ENCODE peak calls at places on chromosome 6, in four cellular contexts. F is HCT116, G is K562, O is HepG2. T is an unnamed sample.
A peak's percentile ranks its signal among the peaks of the same experiment; 100 is the strongest.

GRCh38 chr6:150638765-150639164 is 39.1 kb downstream of the PLEKHG1 start:
- DNase-seq in F (no peak), G (no peak), O (no peak), T (no peak)

GRCh38 chr6:70709826-70710225 is 42.1 kb downstream of the SMAP1 start:
- DNase-seq in F (no peak), G (no peak), O (peak; percentile 5), T (no peak)

GRCh38 chr6:42726485-42727083 is 4.2 kb upstream of the PRPH2 start:
- DNase-seq in G (peak; percentile 90), O (peak; percentile 84), F (peak; percentile 75), T (no peak)

GRCh38 chr6:127971945-127972391 is 71.1 kb upstream of the THEMIS start:
- DNase-seq in O (peak; percentile 6), F (no peak), G (no peak), T (peak; percentile 69)

GRCh38 chr6:163929538-163929937 is 515.0 kb downstream of the QKI start:
- DNase-seq in F (no peak), G (no peak), O (no peak), T (no peak)

GRCh38 chr6:19811397-19812079 is 25.6 kb upstream of the ID4 start:
- DNase-seq in F (peak; percentile 23), G (no peak), O (peak; percentile 96), T (no peak)

GRCh38 chr6:158038291-158039177 is 56.9 kb downstream of the SYNJ2 start:
- DNase-seq in O (no peak), F (no peak), G (no peak), T (no peak)

GRCh38 chr6:106083618-106084017 is 2.5 kb upstream of the PRDM1 start:
- DNase-seq in F (no peak), O (no peak), G (no peak), T (no peak)

GRCh38 chr6:160477901-160478300 is 129.7 kb downstream of the SLC22A3 start:
- DNase-seq in F (no peak), O (no peak), G (no peak), T (no peak)

GRCh38 chr6:78831492-78831891 is 35.9 kb upstream of the IRAK1BP1 start:
- DNase-seq in G (no peak), O (no peak), F (no peak), T (no peak)

GRCh38 chr6:13624871-13625288 is 9.7 kb downstream of the NOL7 start:
- DNase-seq in F (peak; percentile 47), G (peak; percentile 57), O (peak; percentile 65), T (peak; percentile 33)
- TF ChIP-seq TCF7L2 in F (no peak), G (no peak), O (no peak), T (no peak)

DNA sequence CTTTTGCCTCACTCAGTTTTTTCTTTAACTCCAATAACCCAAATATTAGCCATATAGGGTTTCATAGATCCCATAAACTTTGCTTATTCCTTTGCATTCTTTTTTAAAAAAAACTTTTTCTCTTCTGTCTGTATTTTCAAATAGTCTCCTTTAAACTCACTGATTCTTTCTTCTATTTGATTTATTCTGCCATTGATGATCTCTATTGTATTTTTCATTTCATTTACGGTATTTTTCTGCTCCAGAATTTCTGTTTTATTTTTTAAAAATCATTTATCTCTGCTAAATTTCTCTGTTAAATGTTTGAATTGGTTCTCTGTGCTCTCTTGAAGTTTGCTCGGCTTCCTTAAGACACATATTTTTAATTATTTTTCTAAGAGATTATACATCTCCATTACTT is 573.3 kb upstream of the MAN1A1 start:
- DNase-seq in O (no peak), G (no peak), F (no peak), T (no peak)
- H3K9me3 ChIP-seq in O (peaks cover 43% of the 10 kb centered on the region), G (peaks cover 2% of the 10 kb centered on the region), F (peaks cover 13% of the 10 kb centered on the region), T (peaks cover 13% of the 10 kb centered on the region)

DNA sequence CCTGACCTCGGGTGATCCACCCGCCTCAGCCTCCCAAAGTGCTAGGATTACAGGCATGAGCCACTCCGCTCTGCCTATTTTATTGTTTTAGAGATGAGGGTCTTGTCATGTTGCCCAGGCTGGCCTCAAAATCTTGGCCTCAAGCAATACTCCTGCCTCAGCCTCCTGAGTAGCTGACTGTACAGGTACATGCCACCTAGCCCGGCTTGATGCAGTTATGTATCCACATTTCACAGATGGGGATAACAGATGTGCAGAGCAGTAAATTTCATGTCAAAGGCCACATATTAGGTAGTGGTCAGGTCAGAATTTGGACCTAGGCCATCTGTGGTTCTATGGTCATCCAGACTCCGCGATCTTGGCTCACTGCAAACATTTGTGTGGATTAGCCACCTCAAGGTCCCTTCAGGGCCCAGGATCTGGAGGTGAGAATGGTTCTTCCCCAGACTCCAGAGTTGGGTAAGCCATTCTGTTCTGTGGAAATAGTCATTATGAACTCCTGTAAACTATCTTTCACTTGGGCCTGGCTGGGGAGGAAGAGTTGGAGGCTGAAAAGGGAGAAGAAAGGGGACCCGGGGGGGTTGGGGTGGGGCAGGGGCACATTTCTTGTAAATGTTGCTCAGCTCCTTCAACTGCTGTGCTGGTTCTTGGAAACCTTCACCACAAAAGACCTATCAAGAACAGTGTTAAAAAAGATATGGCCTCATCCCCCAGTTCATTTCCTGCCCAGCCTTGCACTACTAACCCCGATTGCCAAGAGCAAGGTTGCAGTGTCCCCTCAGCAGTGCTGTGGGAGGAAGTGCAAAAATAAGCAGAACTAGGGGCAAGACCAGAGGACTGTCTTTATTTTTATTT is 13.0 kb downstream of the PIM1 start:
- DNase-seq in O (no peak), F (no peak), G (peak; percentile 65), T (no peak)
- TF ChIP-seq TCF7L2 in O (no peak), F (no peak), G (no peak), T (no peak)

GRCh38 chr6:169933839-169934698 is 182.6 kb downstream of the ERMARD start:
- DNase-seq in O (no peak), G (no peak), F (no peak), T (no peak)

GRCh38 chr6:169933251-169933821 is 181.9 kb downstream of the ERMARD start:
- DNase-seq in O (no peak), G (no peak), F (no peak), T (no peak)

GRCh38 chr6:169930799-169931198 is 179.4 kb downstream of the ERMARD start:
- DNase-seq in G (no peak), F (no peak), O (no peak), T (no peak)

GRCh38 chr6:169932491-169932890 is 181.1 kb downstream of the ERMARD start:
- DNase-seq in O (no peak), G (no peak), F (no peak), T (no peak)

GRCh38 chr6:169931223-169931760 is 179.9 kb downstream of the ERMARD start:
- DNase-seq in G (no peak), O (no peak), F (no peak), T (no peak)
- H3K9me3 ChIP-seq in G (no peaks in the 10 kb centered on the region), O (peaks cover 7% of the 10 kb centered on the region), F (no peaks in the 10 kb centered on the region), T (no peaks in the 10 kb centered on the region)

GRCh38 chr6:40948598-40948997 is 90.4 kb downstream of the UNC5CL start:
- DNase-seq in G (no peak), O (no peak), F (no peak), T (no peak)

GRCh38 chr6:40947876-40948514 is 91.0 kb downstream of the UNC5CL start:
- DNase-seq in O (no peak), G (no peak), F (no peak), T (no peak)

GRCh38 chr6:40954446-40955180 is 84.4 kb downstream of the UNC5CL start:
- DNase-seq in O (no peak), G (no peak), F (no peak), T (no peak)

GRCh38 chr6:40953486-40953885 is 85.5 kb downstream of the UNC5CL start:
- DNase-seq in F (no peak), O (no peak), G (no peak), T (no peak)

DNA sequence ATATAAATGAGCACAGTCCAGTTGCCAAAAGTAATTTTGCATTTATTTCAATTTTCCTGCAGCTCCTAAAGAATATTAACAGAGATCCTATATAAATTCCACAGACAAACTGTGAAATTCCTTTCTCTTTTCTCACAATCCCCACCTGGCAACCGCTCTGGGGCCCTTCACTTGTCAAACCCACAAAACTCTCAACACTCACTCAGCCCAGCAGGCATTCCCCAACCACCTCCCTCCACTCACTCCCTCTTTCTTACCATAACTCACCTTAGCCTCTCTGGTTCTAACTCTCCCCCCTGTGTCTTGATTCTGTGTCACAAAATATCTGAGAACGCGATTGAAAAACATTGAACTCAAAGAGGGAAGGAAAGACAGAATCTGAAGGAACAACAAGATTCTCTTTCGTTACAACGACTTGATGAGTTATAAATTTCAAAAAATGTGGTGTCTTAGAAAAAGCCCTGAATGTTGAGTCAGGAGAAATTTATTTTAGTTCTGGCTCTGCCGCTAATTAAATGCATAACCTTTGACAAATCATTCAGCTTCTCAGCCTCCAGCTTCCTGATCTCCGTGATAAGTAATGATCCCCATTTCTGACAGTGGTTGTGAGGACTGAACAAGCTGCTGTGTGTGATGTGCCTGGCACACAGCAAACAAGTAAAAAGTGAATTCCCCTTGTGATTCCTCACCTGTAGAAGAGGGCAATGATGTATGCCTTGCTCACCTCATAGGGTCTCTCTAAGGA is 87.9 kb downstream of the UNC5CL start:
- DNase-seq in F (no peak), G (no peak), O (no peak), T (no peak)
- TF ChIP-seq TCF7L2 in F (no peak), G (no peak), O (no peak), T (peak; percentile 32)

DNA sequence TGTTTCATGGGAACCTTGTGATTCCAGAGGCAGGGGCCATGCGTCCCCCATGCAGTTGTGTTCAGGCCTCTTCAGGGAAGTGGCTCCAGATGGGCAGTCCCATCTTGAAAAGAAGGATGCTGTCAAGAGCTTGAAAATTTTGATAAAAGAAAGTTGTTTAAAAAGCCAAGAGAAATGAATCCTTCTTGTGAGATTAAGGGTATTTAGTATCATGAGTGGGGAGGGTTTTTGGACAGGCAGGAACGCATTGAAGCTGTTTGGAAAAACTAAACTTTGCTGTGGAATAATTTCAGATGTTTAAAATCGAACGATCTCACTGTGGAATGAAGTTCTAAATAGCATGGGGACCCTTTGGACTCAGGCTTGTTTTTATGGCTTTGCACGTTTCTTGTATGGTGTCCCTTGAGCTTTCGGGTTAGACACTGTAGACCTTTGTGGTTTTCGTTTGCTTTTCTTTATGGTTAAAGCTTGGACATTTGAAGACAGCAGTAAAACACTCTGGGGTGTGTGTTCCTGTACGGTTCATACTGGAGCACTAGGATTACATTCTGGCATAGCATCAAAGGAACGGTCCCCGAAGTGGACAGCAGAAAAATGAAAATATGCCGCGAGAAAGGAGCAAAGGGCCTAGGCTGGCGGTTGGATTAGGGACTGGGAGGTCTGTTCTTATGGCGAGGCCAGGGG is 18.2 kb downstream of the KIF25 start:
- DNase-seq in O (peak; percentile 34), G (no peak), F (no peak), T (no peak)
- H3K9me3 ChIP-seq in O (peaks cover 21% of the 10 kb centered on the region), G (peaks cover 6% of the 10 kb centered on the region), F (peaks cover 12% of the 10 kb centered on the region), T (peaks cover 15% of the 10 kb centered on the region)

T was measured in Panc1.